ENCODE peak calls at places on chromosomes 16 and 17, in nine cellular contexts. One of them, this sample, is unnamed.

GRCh38 chr16:72850863-72851262 is 197.1 kb downstream of the ZFHX3 start:
- DNase-seq in IMR-90: peak; percentile 80
- DNase-seq in brain microvascular endothelial cell: peak; percentile 66
- DNase-seq in coronary artery: peak; percentile 91
- DNase-seq in neural progenitor cell: no peak
- DNase-seq in AG09319: no peak
- DNase-seq in PC-3: no peak
- DNase-seq in H9: no peak
- DNase-seq in CD4-positive, alpha-beta T cell: no peak
- DNase-seq in this sample: no peak

GRCh38 chr16:82584553-82585152 is 42.1 kb upstream of the CDH13 start:
- DNase-seq in IMR-90: no peak
- DNase-seq in brain microvascular endothelial cell: no peak
- DNase-seq in coronary artery: no peak
- DNase-seq in neural progenitor cell: no peak
- DNase-seq in AG09319: no peak
- DNase-seq in PC-3: no peak
- DNase-seq in H9: no peak
- DNase-seq in CD4-positive, alpha-beta T cell: no peak
- DNase-seq in this sample: no peak

GRCh38 chr17:35088647-35088910 is 25.1 kb upstream of the RFFL start:
- DNase-seq in IMR-90: no peak
- DNase-seq in brain microvascular endothelial cell: no peak
- DNase-seq in coronary artery: no peak
- DNase-seq in neural progenitor cell: peak; percentile 41
- DNase-seq in AG09319: no peak
- DNase-seq in PC-3: no peak
- DNase-seq in H9: peak; percentile 80
- DNase-seq in CD4-positive, alpha-beta T cell: no peak
- DNase-seq in this sample: no peak

GRCh38 chr17:64056269-64057005 is 36.0 kb upstream of the ICAM2 start:
- DNase-seq in IMR-90: no peak
- DNase-seq in brain microvascular endothelial cell: no peak
- DNase-seq in coronary artery: no peak
- DNase-seq in neural progenitor cell: no peak
- DNase-seq in AG09319: no peak
- DNase-seq in PC-3: peak; percentile 49
- DNase-seq in H9: peak; percentile 89
- DNase-seq in CD4-positive, alpha-beta T cell: no peak
- DNase-seq in this sample: no peak

GRCh38 chr16:79639576-79640311 is 39.2 kb upstream of the MAF start:
- DNase-seq in IMR-90: no peak
- DNase-seq in brain microvascular endothelial cell: no peak
- DNase-seq in coronary artery: no peak
- DNase-seq in neural progenitor cell: no peak
- DNase-seq in AG09319: no peak
- DNase-seq in PC-3: peak; percentile 33
- DNase-seq in H9: no peak
- DNase-seq in CD4-positive, alpha-beta T cell: no peak
- DNase-seq in this sample: no peak

GRCh38 chr17:63347475-63347874 is 98.6 kb downstream of the CYB561 start:
- DNase-seq in IMR-90: no peak
- DNase-seq in brain microvascular endothelial cell: no peak
- DNase-seq in coronary artery: no peak
- DNase-seq in neural progenitor cell: no peak
- DNase-seq in AG09319: no peak
- DNase-seq in PC-3: no peak
- DNase-seq in H9: no peak
- DNase-seq in CD4-positive, alpha-beta T cell: no peak
- DNase-seq in this sample: no peak

GRCh38 chr16:30084096-30084815 is 7.5 kb downstream of the TBX6 start:
- DNase-seq in IMR-90: no peak
- DNase-seq in brain microvascular endothelial cell: no peak
- DNase-seq in coronary artery: no peak
- DNase-seq in neural progenitor cell: no peak
- DNase-seq in AG09319: no peak
- DNase-seq in PC-3: no peak
- DNase-seq in H9: no peak
- DNase-seq in CD4-positive, alpha-beta T cell: no peak
- DNase-seq in this sample: no peak

GRCh38 chr17:17356149-17356930 is 53.2 kb downstream of the NT5M start:
- DNase-seq in IMR-90: peak; percentile 85
- DNase-seq in brain microvascular endothelial cell: peak; percentile 76
- DNase-seq in coronary artery: peak; percentile 77
- DNase-seq in neural progenitor cell: peak; percentile 90
- DNase-seq in AG09319: peak; percentile 75
- DNase-seq in PC-3: peak; percentile 94
- DNase-seq in H9: peak; percentile 91
- DNase-seq in CD4-positive, alpha-beta T cell: peak; percentile 58
- DNase-seq in this sample: peak; percentile 74

GRCh38 chr17:18033442-18034099 is 5.4 kb downstream of the ATPAF2 start:
- DNase-seq in IMR-90: peak; percentile 87
- DNase-seq in brain microvascular endothelial cell: peak; percentile 76
- DNase-seq in coronary artery: no peak
- DNase-seq in neural progenitor cell: peak; percentile 86
- DNase-seq in AG09319: peak; percentile 69
- DNase-seq in PC-3: peak; percentile 93
- DNase-seq in H9: peak; percentile 53
- DNase-seq in CD4-positive, alpha-beta T cell: no peak
- DNase-seq in this sample: peak; percentile 63

GRCh38 chr16:5319799-5320198 is 222.2 kb upstream of the EEF2KMT start:
- DNase-seq in IMR-90: no peak
- DNase-seq in brain microvascular endothelial cell: no peak
- DNase-seq in coronary artery: no peak
- DNase-seq in neural progenitor cell: no peak
- DNase-seq in AG09319: no peak
- DNase-seq in PC-3: no peak
- DNase-seq in H9: no peak
- DNase-seq in CD4-positive, alpha-beta T cell: no peak
- DNase-seq in this sample: no peak

GRCh38 chr17:50637829-50638571 is 3.3 kb downstream of the ABCC3 start:
- DNase-seq in IMR-90: no peak
- DNase-seq in brain microvascular endothelial cell: no peak
- DNase-seq in coronary artery: no peak
- DNase-seq in neural progenitor cell: no peak
- DNase-seq in AG09319: no peak
- DNase-seq in PC-3: peak; percentile 62
- DNase-seq in H9: no peak
- DNase-seq in CD4-positive, alpha-beta T cell: no peak
- DNase-seq in this sample: no peak

GRCh38 chr17:8890671-8891070 is 23.2 kb upstream of the PIK3R6 start:
- DNase-seq in IMR-90: no peak
- DNase-seq in brain microvascular endothelial cell: no peak
- DNase-seq in coronary artery: no peak
- DNase-seq in neural progenitor cell: no peak
- DNase-seq in AG09319: no peak
- DNase-seq in PC-3: no peak
- DNase-seq in H9: no peak
- DNase-seq in CD4-positive, alpha-beta T cell: no peak
- DNase-seq in this sample: no peak

GRCh38 chr17:81440511-81441244 is 45.4 kb downstream of the BAHCC1 start:
- DNase-seq in IMR-90: no peak
- DNase-seq in brain microvascular endothelial cell: no peak
- DNase-seq in coronary artery: no peak
- DNase-seq in neural progenitor cell: peak; percentile 80
- DNase-seq in AG09319: no peak
- DNase-seq in PC-3: peak; percentile 25
- DNase-seq in H9: peak; percentile 93
- DNase-seq in CD4-positive, alpha-beta T cell: no peak
- DNase-seq in this sample: no peak
- TF ChIP-seq CTCF in IMR-90: peak; percentile 44
- TF ChIP-seq CTCF in brain microvascular endothelial cell: peak; percentile 77
- TF ChIP-seq CTCF in coronary artery: no peak
- TF ChIP-seq CTCF in neural progenitor cell: peak; percentile 73
- TF ChIP-seq CTCF in AG09319: peak; percentile 45
- TF ChIP-seq CTCF in PC-3: peak; percentile 71
- TF ChIP-seq CTCF in H9: peak; percentile 86
- TF ChIP-seq CTCF in CD4-positive, alpha-beta T cell: no peak
- TF ChIP-seq CTCF in this sample: peak; percentile 55

GRCh38 chr17:79107499-79108231 is 33.0 kb downstream of the ENGASE start:
- DNase-seq in IMR-90: no peak
- DNase-seq in brain microvascular endothelial cell: no peak
- DNase-seq in coronary artery: no peak
- DNase-seq in neural progenitor cell: no peak
- DNase-seq in AG09319: no peak
- DNase-seq in PC-3: no peak
- DNase-seq in H9: no peak
- DNase-seq in CD4-positive, alpha-beta T cell: no peak
- DNase-seq in this sample: no peak

GRCh38 chr17:79111097-79111496 is 36.5 kb downstream of the ENGASE start:
- DNase-seq in IMR-90: no peak
- DNase-seq in brain microvascular endothelial cell: no peak
- DNase-seq in coronary artery: no peak
- DNase-seq in neural progenitor cell: no peak
- DNase-seq in AG09319: no peak
- DNase-seq in PC-3: no peak
- DNase-seq in H9: no peak
- DNase-seq in CD4-positive, alpha-beta T cell: no peak
- DNase-seq in this sample: no peak

GRCh38 chr17:79108870-79109269 is 34.2 kb downstream of the ENGASE start:
- DNase-seq in IMR-90: no peak
- DNase-seq in brain microvascular endothelial cell: no peak
- DNase-seq in coronary artery: no peak
- DNase-seq in neural progenitor cell: no peak
- DNase-seq in AG09319: no peak
- DNase-seq in PC-3: no peak
- DNase-seq in H9: no peak
- DNase-seq in CD4-positive, alpha-beta T cell: no peak
- DNase-seq in this sample: no peak

GRCh38 chr17:79108232-79108850 is 33.7 kb downstream of the ENGASE start:
- DNase-seq in IMR-90: no peak
- DNase-seq in brain microvascular endothelial cell: no peak
- DNase-seq in coronary artery: no peak
- DNase-seq in neural progenitor cell: no peak
- DNase-seq in AG09319: no peak
- DNase-seq in PC-3: no peak
- DNase-seq in H9: no peak
- DNase-seq in CD4-positive, alpha-beta T cell: no peak
- DNase-seq in this sample: no peak

DNA sequence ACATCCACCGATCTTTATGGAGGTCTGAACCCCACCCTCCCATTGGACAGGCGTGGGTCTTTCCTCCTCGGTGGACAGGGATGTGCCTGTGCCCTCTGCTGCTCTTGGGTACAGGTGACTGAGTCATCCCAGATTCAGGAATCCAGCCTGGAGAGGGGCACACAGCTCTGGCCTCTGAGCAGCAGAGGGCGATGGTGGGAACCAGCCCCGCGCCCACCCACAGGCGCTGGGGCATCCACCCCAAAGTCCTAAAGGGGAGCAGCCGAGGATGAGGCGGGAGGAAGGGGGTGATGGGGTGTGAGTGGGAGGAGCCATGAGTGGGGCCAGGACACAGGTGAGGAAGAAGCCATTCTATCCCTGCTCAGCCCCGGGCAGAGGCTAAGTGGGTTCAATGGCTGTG is 35.0 kb downstream of the ENGASE start:
- DNase-seq in IMR-90: no peak
- DNase-seq in brain microvascular endothelial cell: no peak
- DNase-seq in coronary artery: no peak
- DNase-seq in neural progenitor cell: peak; percentile 69
- DNase-seq in AG09319: no peak
- DNase-seq in PC-3: peak; percentile 20
- DNase-seq in H9: peak; percentile 61
- DNase-seq in CD4-positive, alpha-beta T cell: no peak
- DNase-seq in this sample: no peak
- TF ChIP-seq CTCF in IMR-90: no peak
- TF ChIP-seq CTCF in brain microvascular endothelial cell: peak; percentile 43
- TF ChIP-seq CTCF in coronary artery: no peak
- TF ChIP-seq CTCF in neural progenitor cell: peak; percentile 62
- TF ChIP-seq CTCF in AG09319: peak; percentile 14
- TF ChIP-seq CTCF in PC-3: peak; percentile 66
- TF ChIP-seq CTCF in H9: peak; percentile 66
- TF ChIP-seq CTCF in CD4-positive, alpha-beta T cell: no peak
- TF ChIP-seq CTCF in this sample: no peak

DNA sequence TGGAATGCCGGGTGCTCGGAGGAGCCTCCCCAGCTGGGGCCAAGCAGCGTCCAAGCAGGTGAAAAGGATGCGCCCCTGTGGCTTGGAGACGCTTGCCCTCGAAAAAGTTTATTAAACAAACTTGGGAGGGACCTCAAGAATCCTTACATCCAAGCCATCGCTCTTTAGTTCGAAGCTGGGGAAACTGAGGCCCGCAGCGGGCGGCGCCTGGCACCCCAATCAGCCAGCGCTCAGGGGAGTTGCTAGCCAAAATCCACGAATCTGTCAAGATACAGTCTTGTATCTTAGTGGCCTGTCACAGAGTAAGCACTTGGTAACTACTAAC is 553 bp upstream of the B9D1 start:
- DNase-seq in IMR-90: no peak
- DNase-seq in brain microvascular endothelial cell: no peak
- DNase-seq in coronary artery: no peak
- DNase-seq in neural progenitor cell: no peak
- DNase-seq in AG09319: no peak
- DNase-seq in PC-3: no peak
- DNase-seq in H9: no peak
- DNase-seq in CD4-positive, alpha-beta T cell: no peak
- DNase-seq in this sample: no peak
- TF ChIP-seq CTCF in IMR-90: no peak
- TF ChIP-seq CTCF in brain microvascular endothelial cell: no peak
- TF ChIP-seq CTCF in coronary artery: no peak
- TF ChIP-seq CTCF in neural progenitor cell: no peak
- TF ChIP-seq CTCF in AG09319: no peak
- TF ChIP-seq CTCF in PC-3: peak; percentile 48
- TF ChIP-seq CTCF in H9: no peak
- TF ChIP-seq CTCF in CD4-positive, alpha-beta T cell: peak; percentile 52
- TF ChIP-seq CTCF in this sample: no peak

GRCh38 chr17:75589017-75589918 is 1.7 kb downstream of the MYO15B start:
- DNase-seq in IMR-90: peak; percentile 64
- DNase-seq in brain microvascular endothelial cell: peak; percentile 77
- DNase-seq in coronary artery: peak; percentile 91
- DNase-seq in neural progenitor cell: peak; percentile 99
- DNase-seq in AG09319: peak; percentile 62
- DNase-seq in PC-3: peak; percentile 94
- DNase-seq in H9: peak; percentile 98
- DNase-seq in CD4-positive, alpha-beta T cell: peak; percentile 95
- DNase-seq in this sample: peak; percentile 48

GRCh38 chr17:75590849-75591721 is 3.5 kb downstream of the MYO15B start:
- DNase-seq in IMR-90: no peak
- DNase-seq in brain microvascular endothelial cell: no peak
- DNase-seq in coronary artery: no peak
- DNase-seq in neural progenitor cell: no peak
- DNase-seq in AG09319: no peak
- DNase-seq in PC-3: no peak
- DNase-seq in H9: peak; percentile 28
- DNase-seq in CD4-positive, alpha-beta T cell: no peak
- DNase-seq in this sample: no peak

GRCh38 chr17:75589919-75590303 is 2.3 kb downstream of the MYO15B start:
- DNase-seq in IMR-90: no peak
- DNase-seq in brain microvascular endothelial cell: no peak
- DNase-seq in coronary artery: no peak
- DNase-seq in neural progenitor cell: no peak
- DNase-seq in AG09319: no peak
- DNase-seq in PC-3: no peak
- DNase-seq in H9: peak; percentile 58
- DNase-seq in CD4-positive, alpha-beta T cell: no peak
- DNase-seq in this sample: no peak

GRCh38 chr17:75591722-75592302 is 4.2 kb downstream of the MYO15B start:
- DNase-seq in IMR-90: no peak
- DNase-seq in brain microvascular endothelial cell: no peak
- DNase-seq in coronary artery: no peak
- DNase-seq in neural progenitor cell: no peak
- DNase-seq in AG09319: no peak
- DNase-seq in PC-3: no peak
- DNase-seq in H9: peak; percentile 39
- DNase-seq in CD4-positive, alpha-beta T cell: no peak
- DNase-seq in this sample: no peak

GRCh38 chr17:75590314-75590761 is 2.7 kb downstream of the MYO15B start:
- DNase-seq in IMR-90: no peak
- DNase-seq in brain microvascular endothelial cell: no peak
- DNase-seq in coronary artery: no peak
- DNase-seq in neural progenitor cell: no peak
- DNase-seq in AG09319: no peak
- DNase-seq in PC-3: no peak
- DNase-seq in H9: peak; percentile 30
- DNase-seq in CD4-positive, alpha-beta T cell: no peak
- DNase-seq in this sample: no peak
- TF ChIP-seq CTCF in IMR-90: no peak
- TF ChIP-seq CTCF in brain microvascular endothelial cell: no peak
- TF ChIP-seq CTCF in coronary artery: no peak
- TF ChIP-seq CTCF in neural progenitor cell: no peak
- TF ChIP-seq CTCF in AG09319: no peak
- TF ChIP-seq CTCF in PC-3: no peak
- TF ChIP-seq CTCF in H9: no peak
- TF ChIP-seq CTCF in CD4-positive, alpha-beta T cell: no peak
- TF ChIP-seq CTCF in this sample: no peak